ENCODE peak calls at places on chromosome 14, in five cellular contexts. W is cardiac muscle cell, S is upper lobe of right lung, A is Panc1, O is heart left ventricle. U is an unnamed sample. For H3K4me1, the result is how much of the 10 kb centered on the place peaks cover.

GRCh38 chr14:59852350-59852749 is 18.2 kb downstream of the RTN1 start:
- DNase-seq in W (no peak), S (no peak), A (no peak), O (no peak), U (no peak)

GRCh38 chr14:77205566-77205965 is 24.0 kb downstream of the TMEM63C start:
- DNase-seq in W (no peak), S (no peak), A (no peak), O (no peak), U (no peak)

GRCh38 chr14:92954933-92955332 is 32.0 kb downstream of the CHGA start:
- DNase-seq in W (no peak), S (no peak), A (no peak), O (no peak), U (no peak)

GRCh38 chr14:22837059-22837749 is 819 bp downstream of the MMP14 start:
- DNase-seq in W (peak), S (peak), A (no peak), O (peak), U (no peak)

GRCh38 chr14:31961881-31962280 is 115.2 kb upstream of the ARHGAP5 start:
- DNase-seq in W (no peak), S (no peak), A (no peak), O (no peak), U (no peak)

GRCh38 chr14:47302121-47302520 is 373.3 kb downstream of the MDGA2 start:
- DNase-seq in W (no peak), S (no peak), A (no peak), O (no peak), U (no peak)

GRCh38 chr14:72619881-72620280 is 274.0 kb downstream of the DPF3 start:
- DNase-seq in W (no peak), S (no peak), A (no peak), O (no peak), U (no peak)

GRCh38 chr14:58367296-58367695 is 28.4 kb upstream of the TOMM20L start:
- DNase-seq in W (no peak), S (no peak), A (no peak), O (no peak), U (no peak)

GRCh38 chr14:91387135-91387849 is 30.3 kb downstream of the CCDC88C start:
- DNase-seq in W (peak), S (no peak), A (no peak), O (no peak), U (no peak)

GRCh38 chr14:75979071-75979571 is 2.7 kb downstream of the TGFB3 start:
- DNase-seq in W (peak), S (no peak), A (no peak), O (no peak), U (peak)

GRCh38 chr14:32940711-32941667 is 2.3 kb downstream of the NPAS3 start:
- DNase-seq in W (no peak), S (no peak), A (no peak), O (no peak), U (no peak)

GRCh38 chr14:48140804-48141203 is 465.4 kb upstream of the MDGA2 start:
- DNase-seq in W (no peak), S (no peak), A (no peak), O (no peak), U (no peak)

GRCh38 chr14:75222208-75222701 is 45.8 kb upstream of the TMED10 start:
- DNase-seq in W (no peak), S (peak), A (no peak), O (peak), U (no peak)

GRCh38 chr14:75486317-75486716 is 36.0 kb upstream of the BATF start:
- DNase-seq in W (no peak), S (no peak), A (no peak), O (no peak), U (no peak)

GRCh38 chr14:90698379-90698869 is 117.8 kb downstream of the TTC7B start:
- DNase-seq in W (no peak), S (no peak), A (no peak), O (peak), U (peak)

GRCh38 chr14:59964251-59965007 is 44.5 kb downstream of the LRRC9 start:
- DNase-seq in W (peak), S (no peak), A (no peak), O (no peak), U (no peak)

GRCh38 chr14:20986811-20987210 is 3.0 kb upstream of the METTL17 start:
- DNase-seq in W (no peak), S (no peak), A (peak), O (no peak), U (no peak)

GRCh38 chr14:103857256-103857655 is 9.9 kb upstream of the PPP1R13B start:
- DNase-seq in W (no peak), S (no peak), A (no peak), O (no peak), U (no peak)

GRCh38 chr14:66043921-66044320 is 442.2 kb upstream of the CCDC196 start:
- DNase-seq in W (no peak), S (no peak), A (no peak), O (no peak), U (no peak)

GRCh38 chr14:55912344-55912743 is 205.9 kb upstream of the PELI2 start:
- DNase-seq in W (no peak), S (no peak), A (no peak), O (no peak), U (no peak)

GRCh38 chr14:76294876-76295275 is 81.1 kb upstream of the ESRRB start:
- DNase-seq in W (no peak), S (no peak), A (no peak), O (no peak), U (no peak)

GRCh38 chr14:46840971-46841729 is 189.6 kb upstream of the RPL10L start:
- DNase-seq in W (peak), S (no peak), A (no peak), O (no peak), U (no peak)

GRCh38 chr14:22555573-22556011 is 33.4 kb downstream of the DAD1 start:
- DNase-seq in W (no peak), S (no peak), A (no peak), O (no peak), U (no peak)

GRCh38 chr14:92481386-92481785 is 32.2 kb upstream of the RIN3 start:
- DNase-seq in W (no peak), S (no peak), A (no peak), O (peak), U (no peak)

GRCh38 chr14:55097894-55098560 is 31.0 kb upstream of the LGALS3 start:
- DNase-seq in W (no peak), S (no peak), A (no peak), O (peak), U (no peak)

GRCh38 chr14:98173291-98173690 is 1098.7 kb downstream of the BCL11B start:
- DNase-seq in W (no peak), S (no peak), A (no peak), O (no peak), U (no peak)

GRCh38 chr14:85799668-85800067 is 269.7 kb downstream of the FLRT2 start:
- DNase-seq in W (no peak), S (no peak), A (no peak), O (no peak), U (no peak)

GRCh38 chr14:104293231-104293841 is 154.9 kb downstream of the KIF26A start:
- DNase-seq in W (no peak), S (peak), A (no peak), O (no peak), U (no peak)

GRCh38 chr14:38261620-38262019 is 5.7 kb upstream of the CLEC14A start:
- DNase-seq in W (no peak), S (no peak), A (no peak), O (no peak), U (no peak)

GRCh38 chr14:49920260-49920659 is 27.4 kb downstream of the ARF6 start:
- DNase-seq in W (no peak), S (no peak), A (no peak), O (no peak), U (no peak)

GRCh38 chr14:31300883-31301282 is 93.3 kb upstream of the HECTD1 start:
- DNase-seq in W (no peak), S (no peak), A (no peak), O (no peak), U (no peak)

GRCh38 chr14:99374964-99375363 is 103.0 kb upstream of the BCL11B start:
- DNase-seq in W (no peak), S (no peak), A (no peak), O (no peak), U (no peak)

GRCh38 chr14:44889600-44890479 is 71.9 kb downstream of the KLHL28 start:
- DNase-seq in W (peak), S (no peak), A (no peak), O (no peak), U (no peak)

GRCh38 chr14:49863483-49864262 is 11.1 kb upstream of the NEMF start:
- DNase-seq in W (peak), S (no peak), A (no peak), O (no peak), U (peak)

GRCh38 chr14:68952544-68953535 is 26.3 kb downstream of the ACTN1 start:
- DNase-seq in W (peak), S (no peak), A (no peak), O (peak), U (peak)

GRCh38 chr14:68957688-68958248 is 21.3 kb downstream of the ACTN1 start:
- DNase-seq in W (no peak), S (no peak), A (no peak), O (no peak), U (no peak)

GRCh38 chr14:68956728-68957127 is 22.4 kb downstream of the ACTN1 start:
- DNase-seq in W (no peak), S (no peak), A (no peak), O (no peak), U (no peak)

GRCh38 chr14:68958553-68958952 is 20.5 kb downstream of the ACTN1 start:
- DNase-seq in W (no peak), S (no peak), A (no peak), O (no peak), U (no peak)

DNA sequence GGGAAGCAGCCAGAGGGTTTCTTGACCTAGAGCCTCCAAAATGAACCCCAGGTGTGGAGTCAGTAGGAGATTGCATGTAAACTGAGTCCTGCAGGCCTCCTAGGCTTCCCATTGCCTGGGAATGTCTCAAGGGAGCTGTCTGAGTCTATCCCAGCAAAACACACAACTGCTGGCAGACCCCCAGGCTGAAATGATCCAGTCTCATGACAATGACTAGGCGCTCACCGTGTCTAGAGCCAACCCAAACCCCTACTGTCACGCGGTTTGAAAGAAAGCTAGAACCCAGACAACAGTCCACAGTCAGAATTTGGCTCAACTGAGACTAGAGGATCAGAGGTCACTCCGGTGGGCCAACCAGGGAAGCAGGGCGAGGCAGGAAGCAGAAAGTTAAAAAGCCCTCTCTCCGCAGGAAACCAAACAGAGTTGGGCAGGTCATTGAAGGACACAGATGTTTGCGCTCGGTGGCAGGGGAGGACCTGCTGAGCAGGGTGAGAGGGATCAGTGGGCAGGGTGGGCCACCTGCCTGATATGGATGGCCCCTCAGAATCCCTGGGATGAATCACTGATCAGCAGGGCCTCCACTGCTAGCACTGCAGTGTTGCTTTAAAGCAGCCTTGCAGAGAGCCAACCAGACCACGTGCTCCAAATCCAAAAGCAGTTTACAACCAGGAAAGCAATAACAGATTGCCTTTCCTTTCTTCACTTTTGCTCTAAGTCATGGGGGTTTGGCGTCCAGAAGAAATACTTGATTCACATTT is 23.8 kb downstream of the ACTN1 start:
- DNase-seq in W (no peak), S (no peak), A (no peak), O (no peak), U (no peak)
- H3K4me1 ChIP-seq in W (under half), S (half or more), A (half or more), O (half or more), U (half or more)

GRCh38 chr14:79093542-79093941 is 923.4 kb downstream of the NRXN3 start:
- DNase-seq in W (no peak), S (no peak), A (no peak), O (no peak), U (no peak)

GRCh38 chr14:79090781-79091180 is 920.6 kb downstream of the NRXN3 start:
- DNase-seq in W (no peak), S (no peak), A (no peak), O (no peak), U (no peak)

DNA sequence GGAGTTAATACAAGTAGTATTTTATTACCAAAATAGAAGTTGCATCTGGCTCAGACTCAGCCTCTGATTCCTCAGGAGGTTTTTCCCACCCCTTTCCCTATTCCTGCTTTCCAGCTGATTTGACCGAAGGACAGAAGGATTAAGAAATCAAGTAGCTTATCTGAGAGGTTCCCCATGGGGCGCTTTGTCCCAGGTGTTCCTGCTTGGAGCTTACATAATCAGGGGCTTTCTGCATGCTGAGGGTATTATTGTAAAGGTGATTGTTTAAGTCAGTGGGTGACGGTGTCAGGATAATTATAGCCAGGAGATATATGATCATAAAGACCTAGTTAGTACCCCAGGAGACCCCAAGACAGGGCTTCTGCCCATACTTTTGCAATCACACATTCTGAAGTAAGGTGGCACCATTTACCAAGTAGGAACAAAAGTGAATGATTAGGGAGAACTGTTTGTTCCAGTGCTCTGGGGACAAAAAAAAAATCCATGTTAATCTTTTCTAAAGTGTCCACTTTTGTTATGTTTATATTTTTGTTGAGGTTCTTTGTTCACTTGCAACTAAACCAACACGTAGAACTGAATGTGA is 921.3 kb downstream of the NRXN3 start:
- DNase-seq in W (no peak), S (no peak), A (no peak), O (no peak), U (no peak)
- TF ChIP-seq CTCF in W (no peak), S (no peak), A (no peak), O (no peak), U (no peak)

GRCh38 chr14:105856676-105857222 is 330.4 kb downstream of the TMEM121 start:
- DNase-seq in W (no peak), S (no peak), A (no peak), O (peak), U (no peak)

GRCh38 chr14:105857816-105858675 is 331.7 kb downstream of the TMEM121 start:
- DNase-seq in W (no peak), S (peak), A (no peak), O (peak), U (no peak)

GRCh38 chr14:105857223-105857815 is 330.9 kb downstream of the TMEM121 start:
- DNase-seq in W (no peak), S (peak), A (no peak), O (peak), U (no peak)

GRCh38 chr14:105859717-105860614 is 333.6 kb downstream of the TMEM121 start:
- DNase-seq in W (no peak), S (peak), A (no peak), O (peak), U (no peak)

DNA sequence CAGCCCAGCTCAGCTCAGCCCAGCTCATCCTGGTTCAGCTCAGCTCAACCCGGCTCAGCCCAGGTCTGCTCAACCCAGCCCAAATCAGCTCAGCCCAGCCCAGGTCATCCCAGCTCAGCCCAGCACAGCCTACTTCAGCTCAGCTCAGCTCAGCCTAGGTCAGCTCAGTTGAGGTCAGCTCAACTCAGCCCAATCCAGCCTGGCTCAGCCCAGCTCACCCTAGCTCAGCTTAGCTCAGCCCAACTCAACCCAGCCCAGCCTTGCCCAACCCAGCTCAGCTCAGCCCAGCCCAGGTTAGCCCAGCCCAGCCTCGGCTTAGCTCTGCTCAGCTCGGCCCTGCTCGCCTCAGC is 332.3 kb downstream of the TMEM121 start:
- DNase-seq in W (no peak), S (peak), A (no peak), O (peak), U (peak)
- H3K4me1 ChIP-seq in W (under half), S (under half), A (under half), O (under half), U (under half)

DNA sequence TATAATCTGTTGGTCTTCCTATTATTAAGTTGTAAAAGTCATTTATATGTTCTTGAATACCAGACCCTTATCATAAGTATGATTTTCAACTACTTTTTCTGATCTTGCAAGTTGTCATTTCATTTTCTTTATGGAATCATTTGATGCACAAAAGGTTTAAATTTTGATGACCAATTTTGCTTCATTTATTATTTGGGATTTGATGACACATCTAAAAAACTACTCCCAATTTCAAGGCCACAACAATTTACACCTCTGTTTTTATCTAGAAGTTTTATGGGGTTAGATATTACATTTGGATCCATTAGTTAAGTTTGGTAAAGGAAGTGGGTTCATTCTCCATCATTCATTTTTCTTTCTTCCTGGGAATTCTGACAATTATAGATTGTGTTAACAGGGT is 259.2 kb downstream of the LRFN5 start:
- DNase-seq in W (no peak), S (no peak), A (no peak), O (no peak), U (no peak)
- TF ChIP-seq CTCF in W (no peak), S (no peak), A (no peak), O (no peak), U (no peak)

GRCh38 chr14:34365309-34365915 is 96.6 kb downstream of the SPTSSA start:
- DNase-seq in W (peak), S (no peak), A (no peak), O (no peak), U (no peak)

GRCh38 chr14:34364201-34364600 is 97.8 kb downstream of the SPTSSA start:
- DNase-seq in W (no peak), S (no peak), A (no peak), O (no peak), U (no peak)

GRCh38 chr14:34368971-34369665 is 92.9 kb downstream of the SPTSSA start:
- DNase-seq in W (no peak), S (no peak), A (no peak), O (no peak), U (no peak)

GRCh38 chr14:34372766-34373165 is 89.3 kb downstream of the SPTSSA start:
- DNase-seq in W (no peak), S (no peak), A (no peak), O (no peak), U (no peak)

DNA sequence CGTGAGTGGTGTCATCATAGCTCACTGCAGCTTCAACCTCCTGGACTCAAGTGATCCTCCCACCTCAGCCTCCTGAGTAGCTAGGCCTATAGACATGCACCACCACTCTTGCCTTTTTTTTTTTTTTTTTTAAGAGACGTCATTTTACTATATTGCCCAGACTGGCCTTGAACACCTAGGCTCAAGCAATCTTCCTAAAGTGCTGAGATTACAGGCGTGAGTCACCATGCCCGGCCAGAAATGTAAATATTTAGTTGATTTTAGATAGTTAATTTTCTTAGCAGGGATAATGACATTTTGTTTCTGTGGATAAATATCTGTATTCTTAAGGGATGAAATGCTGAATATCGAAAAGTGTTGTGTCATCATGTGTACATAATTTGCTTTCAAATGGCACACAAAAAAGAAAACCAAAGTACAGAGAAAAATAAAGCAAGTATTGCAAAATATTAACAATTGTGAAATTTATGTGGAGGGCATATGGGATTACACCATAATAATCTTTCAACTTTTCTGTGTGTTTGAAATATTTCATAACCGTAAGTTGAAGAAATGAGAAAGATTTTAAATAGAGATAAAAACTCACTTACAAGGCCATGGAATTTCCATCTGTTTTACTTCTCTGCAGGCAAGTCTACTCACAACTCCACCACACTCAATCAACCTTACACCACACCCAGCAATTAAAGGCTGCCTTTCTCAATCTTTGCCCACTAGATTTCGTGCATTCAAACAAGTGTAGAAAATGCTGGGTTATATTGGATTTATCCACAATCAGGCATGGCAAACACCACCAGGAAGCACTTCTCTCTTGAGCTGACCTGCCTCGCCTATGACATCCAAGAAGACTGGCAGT is 93.7 kb downstream of the SPTSSA start:
- DNase-seq in W (no peak), S (no peak), A (no peak), O (no peak), U (no peak)
- H3K4me1 ChIP-seq in W (under half), S (under half), A (under half), O (under half), U (under half)

GRCh38 chr14:89388853-89389252 is 28.2 kb downstream of the FOXN3 start:
- DNase-seq in W (no peak), S (no peak), A (no peak), O (no peak), U (no peak)
- TF ChIP-seq CTCF in W (peak), S (peak), A (no peak), O (no peak), U (peak)

GRCh38 chr14:101116486-101117130 is 213.1 kb upstream of the RTL1 start:
- DNase-seq in W (no peak), S (no peak), A (no peak), O (no peak), U (no peak)
- H3K4me1 ChIP-seq in W (under half), S (under half), A (under half), O (under half), U (under half)

U was measured in tibial nerve.